ENCODE peak calls at places on chromosomes 2 and 18, in seven cellular contexts. A is adrenal gland, T is AG10803, P is bronchial epithelial cell, I is lower leg skin, J is GM23338, K is fibroblast of mammary gland. O is an unnamed sample.

GRCh38 chr2:39671606-39672005 is 5.9 kb downstream of the TMEM178A start:
- DNase-seq in A (no peak), T (no peak), P (no peak), I (no peak), J (no peak), K (no peak), O (no peak)

GRCh38 chr18:12312936-12313335 is 4.9 kb downstream of the TUBB6 start:
- DNase-seq in A (no peak), T (peak; percentile 67), P (no peak), I (no peak), J (no peak), K (no peak), O (no peak)

GRCh38 chr2:164538250-164538866 is 82.9 kb downstream of the GRB14 start:
- DNase-seq in A (no peak), T (peak; percentile 53), P (peak; percentile 57), I (no peak), J (peak; percentile 75), K (peak; percentile 47), O (no peak)

GRCh38 chr2:100647709-100648108 is 84.9 kb downstream of the PDCL3 start:
- DNase-seq in A (no peak), T (no peak), P (no peak), I (no peak), J (no peak), K (no peak), O (no peak)

GRCh38 chr2:56077352-56077915 is 106.4 kb upstream of the CCDC85A start:
- DNase-seq in A (no peak), T (peak; percentile 15), P (peak; percentile 34), I (no peak), J (peak; percentile 81), K (peak; percentile 18), O (no peak)

GRCh38 chr2:36587556-36587955 is 10.4 kb downstream of the FEZ2 start:
- DNase-seq in A (no peak), T (no peak), P (no peak), I (no peak), J (no peak), K (no peak), O (no peak)

GRCh38 chr2:185835974-185836373 is 97.4 kb downstream of the FSIP2 start:
- DNase-seq in A (no peak), T (no peak), P (no peak), I (no peak), J (no peak), K (no peak), O (no peak)

GRCh38 chr2:113791697-113792590 is 35.5 kb upstream of the SLC35F5 start:
- DNase-seq in A (no peak), T (peak; percentile 22), P (peak; percentile 53), I (no peak), J (no peak), K (no peak), O (no peak)

GRCh38 chr2:231124833-231125232 is at the start of gene HTR2B:
- DNase-seq in A (no peak), T (no peak), P (no peak), I (no peak), J (peak; percentile 17), K (peak; percentile 36), O (no peak)

GRCh38 chr2:208319403-208319802 is 53.3 kb downstream of the PIKFYVE start:
- DNase-seq in A (no peak), T (no peak), P (no peak), I (no peak), J (no peak), K (peak; percentile 11), O (no peak)

GRCh38 chr2:236815746-236816145 is 246.1 kb downstream of the ACKR3 start:
- DNase-seq in A (no peak), T (no peak), P (no peak), I (no peak), J (no peak), K (no peak), O (no peak)

GRCh38 chr2:158729873-158730620 is 65.1 kb upstream of the DAPL1 start:
- DNase-seq in A (no peak), T (no peak), P (no peak), I (no peak), J (no peak), K (no peak), O (no peak)

GRCh38 chr2:179235463-179236108 is 29.0 kb downstream of the SESTD1 start:
- DNase-seq in A (no peak), T (peak; percentile 79), P (peak; percentile 60), I (no peak), J (no peak), K (peak; percentile 70), O (no peak)
- H3K4me3 ChIP-seq in A (no peak overlapping the region), T (no peak overlapping the region), P (no peak overlapping the region), I (no peak overlapping the region), J (no peak overlapping the region), K (no peak overlapping the region), O (no peak overlapping the region)

GRCh38 chr18:41938445-41938844 is 16.6 kb upstream of the PIK3C3 start:
- DNase-seq in A (no peak), T (peak; percentile 91), P (peak; percentile 70), I (no peak), J (peak; percentile 49), K (peak; percentile 94), O (no peak)
- TF ChIP-seq CTCF in A (no peak), T (peak; percentile 51), P (no peak), I (no peak), J (no peak), K (peak; percentile 41), O (peak; percentile 23)

DNA sequence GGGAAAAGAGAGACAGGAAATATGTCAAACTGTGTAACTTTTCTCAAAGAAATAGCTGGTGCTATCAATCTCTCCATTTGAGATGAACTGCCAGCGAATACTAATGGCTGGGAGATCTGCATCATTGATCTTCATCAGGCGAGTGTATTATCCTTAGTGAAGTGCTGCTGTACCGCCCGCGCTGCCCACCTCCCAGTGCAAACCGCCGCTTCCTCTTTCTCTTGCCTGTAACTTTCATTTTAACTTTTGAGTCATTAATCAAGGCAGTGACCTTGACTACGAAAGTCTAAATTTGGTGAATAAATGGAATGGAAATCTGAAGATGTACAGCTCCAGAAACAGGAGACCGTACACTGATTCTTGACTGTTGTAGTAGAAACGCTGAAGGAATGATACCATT is 246.2 kb upstream of the ST6GAL2 start:
- DNase-seq in A (no peak), T (no peak), P (no peak), I (no peak), J (no peak), K (no peak), O (no peak)
- H3K4me3 ChIP-seq in A (no peak overlapping the region), T (no peak overlapping the region), P (no peak overlapping the region), I (no peak overlapping the region), J (no peak overlapping the region), K (no peak overlapping the region), O (no peak overlapping the region)

DNA sequence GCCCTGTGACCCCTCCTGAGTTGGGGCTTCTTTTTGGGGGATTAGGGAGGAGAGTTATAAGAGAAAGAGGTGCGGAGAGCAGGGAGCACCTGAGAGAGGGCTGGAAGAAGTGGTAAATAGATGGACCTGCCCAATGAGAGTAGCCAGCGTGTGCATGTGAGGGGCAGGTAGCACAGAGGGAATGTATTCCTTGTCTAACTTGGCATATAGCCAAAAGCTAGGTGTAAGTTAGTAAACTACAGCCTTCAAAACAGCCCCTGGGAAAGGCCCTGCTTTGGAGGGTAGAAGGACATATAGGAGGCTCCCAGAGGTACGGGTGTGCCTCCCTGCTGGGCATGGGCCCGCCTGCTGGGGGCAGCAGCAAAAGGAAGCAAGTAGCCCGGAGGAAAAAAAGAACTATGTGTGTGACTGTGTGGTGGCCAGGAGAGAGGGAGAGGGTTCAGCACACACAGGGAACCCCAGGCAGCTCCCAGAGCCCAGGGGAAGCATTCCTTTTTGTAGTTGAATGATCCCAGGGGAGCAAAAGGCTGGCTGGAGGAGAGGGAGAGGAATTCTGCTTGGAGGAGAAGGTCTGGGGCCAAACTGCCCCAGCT is 48.0 kb downstream of the TCF7L1 start:
- DNase-seq in A (no peak), T (peak; percentile 29), P (no peak), I (no peak), J (peak; percentile 50), K (no peak), O (no peak)
- TF ChIP-seq CTCF in A (no peak), T (no peak), P (no peak), I (no peak), J (peak; percentile 42), K (no peak), O (peak; percentile 48)

GRCh38 chr2:203532957-203533695 is 2.0 kb downstream of the RAPH1 start:
- DNase-seq in A (peak; percentile 37), T (peak; percentile 63), P (peak; percentile 23), I (no peak), J (peak; percentile 79), K (peak; percentile 61), O (no peak)
- H3K4me3 ChIP-seq in A (peak overlapping the region; percentile 2), T (peak overlapping the region; percentile 68), P (peak overlapping the region; percentile 95), I (peak overlapping the region; percentile 24), J (peak overlapping the region; percentile 87), K (peak overlapping the region; percentile 81), O (peak overlapping the region; percentile 84)

DNA sequence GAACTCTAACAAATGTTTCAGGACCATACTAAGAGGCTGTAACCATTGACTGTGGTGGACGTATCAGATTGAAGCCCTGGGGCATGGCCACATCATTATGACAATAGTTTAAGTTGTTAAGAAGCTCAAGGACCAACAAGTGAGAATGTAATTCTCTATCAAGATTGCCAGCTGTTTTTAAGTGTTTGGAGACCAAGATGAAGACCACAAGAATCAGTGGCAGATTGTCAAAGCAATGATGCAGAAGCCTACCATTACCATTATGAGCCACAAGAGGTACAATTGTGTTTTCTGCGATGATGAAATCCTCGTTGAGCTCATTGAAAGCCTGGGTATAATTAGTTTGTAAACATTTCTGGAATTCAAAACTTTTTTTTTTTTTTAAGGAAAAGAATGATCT is 261.1 kb upstream of the ZEB2 start:
- DNase-seq in A (no peak), T (peak; percentile 89), P (peak; percentile 1), I (no peak), J (no peak), K (peak; percentile 28), O (no peak)
- TF ChIP-seq CTCF in A (no peak), T (peak; percentile 45), P (no peak), I (no peak), J (no peak), K (peak; percentile 6), O (peak; percentile 16)

GRCh38 chr2:211899871-211900482 is 638.6 kb downstream of the ERBB4 start:
- DNase-seq in A (no peak), T (no peak), P (no peak), I (no peak), J (no peak), K (no peak), O (peak; percentile 60)
- H3K4me3 ChIP-seq in A (no peak overlapping the region), T (no peak overlapping the region), P (no peak overlapping the region), I (no peak overlapping the region), J (no peak overlapping the region), K (no peak overlapping the region), O (no peak overlapping the region)

DNA sequence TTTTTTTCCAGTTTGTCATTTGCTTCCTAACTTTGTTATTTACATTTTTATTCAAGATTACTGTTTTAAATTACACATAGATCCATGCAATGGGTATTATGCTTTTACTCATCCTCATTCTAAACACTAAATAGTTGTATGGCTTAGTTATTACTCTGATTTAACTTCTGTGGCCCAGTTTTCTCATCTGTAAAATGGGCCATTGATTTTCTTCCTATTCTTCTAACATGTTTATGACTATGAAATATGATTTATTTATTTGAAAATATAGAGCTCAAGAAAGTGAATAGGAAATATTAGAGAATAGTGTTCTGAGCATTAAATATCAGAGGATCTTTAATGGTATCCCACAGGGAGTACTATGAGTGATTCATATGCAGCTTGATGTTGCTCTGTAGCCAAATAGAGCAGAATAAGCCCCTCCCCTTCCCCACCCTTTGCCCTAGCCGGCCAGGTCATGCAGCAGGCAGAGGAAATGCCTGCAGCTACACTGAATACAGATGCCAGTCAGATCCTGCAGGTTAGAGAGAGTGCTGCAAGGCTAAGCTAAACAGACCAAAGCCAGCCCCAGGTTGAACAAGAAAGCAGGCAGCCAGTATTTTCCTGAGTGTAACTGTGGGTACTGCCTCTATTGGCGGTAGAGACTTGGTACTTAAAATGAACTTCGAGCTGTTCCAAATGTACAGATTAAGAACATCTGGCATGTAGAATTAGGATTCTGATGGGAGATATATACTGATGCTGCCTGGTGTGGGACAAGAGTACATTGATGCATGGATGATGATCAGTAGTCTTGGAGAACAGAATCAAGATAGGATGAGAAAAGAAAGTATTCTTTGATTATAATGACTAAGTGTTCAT is 11.7 kb upstream of the ACYP2 start:
- DNase-seq in A (peak; percentile 55), T (peak; percentile 50), P (peak; percentile 93), I (no peak), J (peak; percentile 78), K (peak; percentile 83), O (peak; percentile 34)
- TF ChIP-seq CTCF in A (no peak), T (peak; percentile 6), P (no peak), I (no peak), J (no peak), K (peak; percentile 1), O (peak; percentile 8)

O was measured in retinal pigment epithelial cell.